ENCODE peak calls at places on chromosomes 12 and 14, in seven cellular contexts. One of them, this sample, is unnamed.

GRCh38 chr12:116718578-116719454 is 19.1 kb downstream of the SPRING1 start:
- DNase-seq in mammary epithelial cell: no peak
- DNase-seq in GM23338: no peak
- DNase-seq in hepatocyte: no peak
- DNase-seq in astrocyte: peak; percentile 76
- DNase-seq in fibroblast of lung: peak; percentile 22
- DNase-seq in GM12878: no peak
- DNase-seq in this sample: peak; percentile 65

GRCh38 chr14:23066855-23067744 is 9.8 kb upstream of the CDH24 start:
- DNase-seq in hepatocyte: no peak
- DNase-seq in mammary epithelial cell: no peak
- DNase-seq in GM12878: no peak
- DNase-seq in GM23338: no peak
- DNase-seq in fibroblast of lung: no peak
- DNase-seq in astrocyte: no peak
- DNase-seq in this sample: no peak

GRCh38 chr12:12734561-12735071 is 17.4 kb downstream of the CDKN1B start:
- DNase-seq in GM12878: no peak
- DNase-seq in GM23338: no peak
- DNase-seq in astrocyte: peak; percentile 84
- DNase-seq in fibroblast of lung: no peak
- DNase-seq in mammary epithelial cell: no peak
- DNase-seq in hepatocyte: no peak
- DNase-seq in this sample: no peak

GRCh38 chr14:79580414-79580813 is 630.9 kb downstream of the DIO2 start:
- DNase-seq in GM12878: no peak
- DNase-seq in fibroblast of lung: no peak
- DNase-seq in mammary epithelial cell: no peak
- DNase-seq in hepatocyte: no peak
- DNase-seq in astrocyte: no peak
- DNase-seq in GM23338: no peak
- DNase-seq in this sample: no peak

GRCh38 chr12:51922762-51923505 is 15.6 kb downstream of the ACVRL1 start:
- DNase-seq in hepatocyte: no peak
- DNase-seq in astrocyte: peak; percentile 20
- DNase-seq in GM12878: peak; percentile 21
- DNase-seq in GM23338: peak; percentile 26
- DNase-seq in fibroblast of lung: peak; percentile 76
- DNase-seq in mammary epithelial cell: no peak
- DNase-seq in this sample: no peak

GRCh38 chr14:77024171-77024627 is 4.3 kb downstream of the IRF2BPL start:
- DNase-seq in fibroblast of lung: peak; percentile 80
- DNase-seq in GM12878: no peak
- DNase-seq in GM23338: peak; percentile 99
- DNase-seq in astrocyte: peak; percentile 41
- DNase-seq in hepatocyte: peak; percentile 81
- DNase-seq in mammary epithelial cell: peak; percentile 65
- DNase-seq in this sample: no peak

GRCh38 chr14:100771121-100771800 is 44.6 kb downstream of the DLK1 start:
- DNase-seq in GM12878: no peak
- DNase-seq in GM23338: no peak
- DNase-seq in astrocyte: no peak
- DNase-seq in fibroblast of lung: no peak
- DNase-seq in hepatocyte: peak; percentile 61
- DNase-seq in mammary epithelial cell: no peak
- DNase-seq in this sample: no peak

GRCh38 chr12:109492371-109492770 is 14.9 kb downstream of the UBE3B start:
- DNase-seq in hepatocyte: no peak
- DNase-seq in astrocyte: no peak
- DNase-seq in mammary epithelial cell: no peak
- DNase-seq in GM12878: no peak
- DNase-seq in fibroblast of lung: no peak
- DNase-seq in GM23338: no peak
- DNase-seq in this sample: no peak

GRCh38 chr14:93712838-93713724 is 75.2 kb downstream of the PRIMA1 start:
- DNase-seq in GM12878: no peak
- DNase-seq in astrocyte: no peak
- DNase-seq in fibroblast of lung: no peak
- DNase-seq in GM23338: no peak
- DNase-seq in mammary epithelial cell: peak; percentile 64
- DNase-seq in hepatocyte: no peak
- DNase-seq in this sample: no peak

GRCh38 chr14:59787045-59787674 is 83.4 kb downstream of the RTN1 start:
- DNase-seq in hepatocyte: no peak
- DNase-seq in GM12878: no peak
- DNase-seq in mammary epithelial cell: no peak
- DNase-seq in GM23338: peak; percentile 31
- DNase-seq in astrocyte: no peak
- DNase-seq in fibroblast of lung: no peak
- DNase-seq in this sample: no peak

GRCh38 chr14:22011243-22011642 is 337.6 kb upstream of the OR4E1 start:
- DNase-seq in GM23338: no peak
- DNase-seq in mammary epithelial cell: no peak
- DNase-seq in fibroblast of lung: no peak
- DNase-seq in GM12878: no peak
- DNase-seq in astrocyte: no peak
- DNase-seq in hepatocyte: no peak
- DNase-seq in this sample: no peak

GRCh38 chr12:124694250-124694649 is 126.8 kb upstream of the NCOR2 start:
- DNase-seq in hepatocyte: no peak
- DNase-seq in GM12878: no peak
- DNase-seq in mammary epithelial cell: no peak
- DNase-seq in fibroblast of lung: no peak
- DNase-seq in astrocyte: no peak
- DNase-seq in GM23338: no peak
- DNase-seq in this sample: no peak

GRCh38 chr12:102539651-102540553 is 59.5 kb upstream of the IGF1 start:
- DNase-seq in GM12878: no peak
- DNase-seq in GM23338: peak; percentile 9
- DNase-seq in astrocyte: peak; percentile 63
- DNase-seq in hepatocyte: peak; percentile 69
- DNase-seq in mammary epithelial cell: no peak
- DNase-seq in fibroblast of lung: peak; percentile 5
- DNase-seq in this sample: peak; percentile 82

GRCh38 chr14:33709286-33709685 is 241.6 kb downstream of the EGLN3 start:
- DNase-seq in GM23338: no peak
- DNase-seq in astrocyte: peak; percentile 75
- DNase-seq in hepatocyte: no peak
- DNase-seq in GM12878: no peak
- DNase-seq in fibroblast of lung: peak; percentile 9
- DNase-seq in mammary epithelial cell: no peak
- DNase-seq in this sample: no peak

GRCh38 chr14:96189288-96189711 is 15.3 kb upstream of the BDKRB2 start:
- DNase-seq in GM12878: no peak
- DNase-seq in hepatocyte: no peak
- DNase-seq in GM23338: no peak
- DNase-seq in fibroblast of lung: peak; percentile 97
- DNase-seq in astrocyte: peak; percentile 68
- DNase-seq in mammary epithelial cell: no peak
- DNase-seq in this sample: no peak

GRCh38 chr12:6047249-6048227 is 76.9 kb downstream of the VWF start:
- DNase-seq in GM12878: no peak
- DNase-seq in GM23338: no peak
- DNase-seq in mammary epithelial cell: peak; percentile 34
- DNase-seq in fibroblast of lung: peak; percentile 80
- DNase-seq in hepatocyte: peak; percentile 44
- DNase-seq in astrocyte: peak; percentile 37
- DNase-seq in this sample: no peak

GRCh38 chr14:60349663-60350365 is 100.8 kb downstream of the PPM1A start:
- DNase-seq in GM12878: no peak
- DNase-seq in astrocyte: peak; percentile 19
- DNase-seq in fibroblast of lung: peak; percentile 71
- DNase-seq in hepatocyte: peak; percentile 61
- DNase-seq in GM23338: peak; percentile 83
- DNase-seq in mammary epithelial cell: peak; percentile 25
- DNase-seq in this sample: peak; percentile 29

GRCh38 chr12:57323402-57323801 is 72.4 kb upstream of the STAC3 start:
- DNase-seq in GM23338: no peak
- DNase-seq in GM12878: no peak
- DNase-seq in fibroblast of lung: no peak
- DNase-seq in hepatocyte: no peak
- DNase-seq in mammary epithelial cell: no peak
- DNase-seq in astrocyte: no peak
- DNase-seq in this sample: no peak

GRCh38 chr12:88339254-88339949 is 197.3 kb downstream of the TMTC3 start:
- DNase-seq in fibroblast of lung: peak; percentile 85
- DNase-seq in mammary epithelial cell: peak; percentile 87
- DNase-seq in hepatocyte: no peak
- DNase-seq in GM12878: no peak
- DNase-seq in GM23338: no peak
- DNase-seq in astrocyte: peak; percentile 88
- DNase-seq in this sample: no peak

GRCh38 chr14:102901633-102902032 is 20.8 kb upstream of the AMN start:
- DNase-seq in astrocyte: no peak
- DNase-seq in hepatocyte: no peak
- DNase-seq in fibroblast of lung: no peak
- DNase-seq in mammary epithelial cell: no peak
- DNase-seq in GM23338: no peak
- DNase-seq in GM12878: peak; percentile 76
- DNase-seq in this sample: no peak

DNA sequence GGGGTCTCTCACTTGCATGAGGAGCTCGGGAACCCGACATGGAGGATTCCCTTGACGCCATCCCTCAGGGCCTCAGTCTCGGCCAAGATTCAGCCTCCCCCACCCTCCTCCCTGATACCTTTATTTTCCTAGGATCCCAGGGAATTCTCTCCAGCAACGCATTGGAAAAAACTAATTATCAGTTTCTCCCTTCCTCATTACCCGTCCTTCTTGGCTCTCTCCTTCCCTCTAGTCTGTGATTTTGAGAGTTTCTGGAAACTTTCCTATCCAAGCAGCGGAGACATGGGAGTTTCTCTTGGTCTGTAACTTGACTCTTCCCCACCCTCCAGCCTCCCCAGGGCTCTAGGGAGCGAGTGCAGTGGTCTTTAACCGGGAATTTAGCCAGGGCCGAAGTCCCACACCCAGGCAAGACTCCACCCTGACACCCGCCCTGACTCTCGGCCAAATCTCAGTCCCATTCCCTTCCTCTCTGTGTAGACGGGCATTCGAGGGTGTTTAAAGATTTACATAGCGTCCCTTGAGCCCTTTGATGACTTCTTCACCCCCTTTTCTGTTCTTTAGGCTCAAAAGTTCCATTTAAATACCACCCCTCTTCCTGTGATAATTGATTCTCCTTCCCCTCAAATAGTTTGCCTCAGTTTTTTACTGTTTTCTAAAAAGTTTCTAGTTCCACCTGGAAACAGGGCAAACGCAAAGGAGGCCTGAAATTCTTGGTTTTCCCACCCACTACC is 6.7 kb downstream of the HOXC5 start:
- DNase-seq in astrocyte: no peak
- DNase-seq in hepatocyte: no peak
- DNase-seq in fibroblast of lung: peak; percentile 67
- DNase-seq in GM23338: no peak
- DNase-seq in mammary epithelial cell: no peak
- DNase-seq in GM12878: no peak
- DNase-seq in this sample: no peak
- TF ChIP-seq EZH2 in astrocyte: no peak
- TF ChIP-seq EZH2 in hepatocyte: no peak
- TF ChIP-seq EZH2 in fibroblast of lung: peak; percentile 58
- TF ChIP-seq EZH2 in GM23338: peak; percentile 67
- TF ChIP-seq EZH2 in mammary epithelial cell: no peak
- TF ChIP-seq EZH2 in GM12878: no peak
- TF ChIP-seq EZH2 in this sample: no peak

GRCh38 chr12:1529862-1530591 is 64.4 kb downstream of the FBXL14 start:
- DNase-seq in astrocyte: no peak
- DNase-seq in mammary epithelial cell: no peak
- DNase-seq in GM12878: no peak
- DNase-seq in hepatocyte: peak; percentile 44
- DNase-seq in GM23338: peak; percentile 54
- DNase-seq in fibroblast of lung: no peak
- DNase-seq in this sample: peak; percentile 41
- TF ChIP-seq EZH2 in astrocyte: peak; percentile 26
- TF ChIP-seq EZH2 in mammary epithelial cell: no peak
- TF ChIP-seq EZH2 in GM12878: no peak
- TF ChIP-seq EZH2 in hepatocyte: no peak
- TF ChIP-seq EZH2 in GM23338: peak; percentile 60
- TF ChIP-seq EZH2 in fibroblast of lung: no peak
- TF ChIP-seq EZH2 in this sample: no peak

GRCh38 chr12:27802511-27802910 is 22.5 kb upstream of the MANSC4 start:
- DNase-seq in hepatocyte: no peak
- DNase-seq in astrocyte: no peak
- DNase-seq in GM12878: no peak
- DNase-seq in fibroblast of lung: peak; percentile 36
- DNase-seq in mammary epithelial cell: no peak
- DNase-seq in GM23338: no peak
- DNase-seq in this sample: no peak
- TF ChIP-seq EZH2 in hepatocyte: no peak
- TF ChIP-seq EZH2 in astrocyte: no peak
- TF ChIP-seq EZH2 in GM12878: no peak
- TF ChIP-seq EZH2 in fibroblast of lung: no peak
- TF ChIP-seq EZH2 in mammary epithelial cell: no peak
- TF ChIP-seq EZH2 in GM23338: no peak
- TF ChIP-seq EZH2 in this sample: no peak

DNA sequence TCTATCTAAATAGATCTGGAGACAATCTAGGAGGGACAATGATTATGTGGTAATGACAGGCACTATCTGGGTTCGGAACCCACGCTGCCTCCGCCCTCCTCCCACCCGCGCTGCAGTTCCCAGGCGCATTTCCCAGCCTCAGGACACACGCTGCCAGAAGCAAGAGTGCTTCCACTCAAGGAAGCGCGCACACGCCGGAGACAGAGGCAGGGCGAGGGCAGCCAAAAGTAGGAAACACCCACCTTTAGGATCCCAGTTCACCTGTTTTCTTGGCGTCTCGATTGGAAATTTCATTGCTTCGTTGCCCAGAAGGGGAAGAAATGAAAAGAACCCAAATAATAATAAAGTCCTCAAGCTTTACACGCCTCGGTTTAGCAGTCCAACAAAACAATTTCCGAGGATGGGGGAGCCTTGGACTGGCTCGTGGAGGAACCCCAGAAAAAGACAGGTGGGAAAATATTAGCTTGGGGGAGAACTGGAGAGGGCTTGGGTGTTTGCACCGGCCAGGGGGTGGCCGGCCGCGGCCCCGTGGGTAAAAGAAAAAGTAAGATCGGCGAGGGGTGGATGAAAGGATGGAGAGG is 474 bp downstream of the KCNK10 start:
- DNase-seq in mammary epithelial cell: no peak
- DNase-seq in hepatocyte: no peak
- DNase-seq in GM12878: no peak
- DNase-seq in fibroblast of lung: no peak
- DNase-seq in astrocyte: no peak
- DNase-seq in GM23338: peak; percentile 4
- DNase-seq in this sample: no peak
- TF ChIP-seq EZH2 in mammary epithelial cell: no peak
- TF ChIP-seq EZH2 in hepatocyte: peak; percentile 20
- TF ChIP-seq EZH2 in GM12878: no peak
- TF ChIP-seq EZH2 in fibroblast of lung: no peak
- TF ChIP-seq EZH2 in astrocyte: peak; percentile 39
- TF ChIP-seq EZH2 in GM23338: peak; percentile 84
- TF ChIP-seq EZH2 in this sample: no peak